ENCODE peak calls at places on chromosome 7, in nine cellular contexts. D is activated B cell treated with CpG ODN at 0.5 μM for 24 hours; C is heart left ventricle; Z is cardiac muscle cell; B is tibial artery; F is kidney; N is activated CD8-positive, alpha-beta T cell treated with anti-CD3 and anti-CD28 coated beads for 36 hours; G is lower lobe of right lung; S is tibial nerve. X is an unnamed sample.

GRCh38 chr7:19118896-19119301 is 1.5 kb upstream of the TWIST1 start:
- DNase-seq in D (no peak), C (no peak), Z (peak), B (no peak), F (no peak), N (no peak), G (no peak), S (no peak), X (no peak)

GRCh38 chr7:135745702-135746312 is 2.8 kb downstream of the FAM180A start:
- DNase-seq in D (no peak), C (peak), Z (no peak), B (peak), F (peak), N (no peak), G (no peak), S (peak), X (no peak)

GRCh38 chr7:142301923-142302550 is 44.2 kb upstream of the PRSS58 start:
- DNase-seq in D (no peak), C (no peak), Z (no peak), B (no peak), F (no peak), N (no peak), G (no peak), S (no peak), X (peak)

GRCh38 chr7:107815254-107815882 is 12.3 kb upstream of the SLC26A3 start:
- DNase-seq in D (no peak), C (no peak), Z (no peak), B (no peak), F (no peak), N (peak), G (no peak), S (no peak), X (no peak)

GRCh38 chr7:45697576-45698136 is 123.5 kb downstream of the ADCY1 start:
- DNase-seq in D (no peak), C (no peak), Z (no peak), B (no peak), F (no peak), N (no peak), G (no peak), S (no peak), X (no peak)

GRCh38 chr7:28572321-28573058 is 160.2 kb downstream of the CREB5 start:
- DNase-seq in D (no peak), C (no peak), Z (no peak), B (no peak), F (no peak), N (no peak), G (no peak), S (no peak), X (peak)

GRCh38 chr7:106010331-106010730 is 47.3 kb downstream of the CDHR3 start:
- DNase-seq in D (no peak), C (no peak), Z (no peak), B (no peak), F (no peak), N (no peak), G (no peak), S (no peak), X (no peak)

GRCh38 chr7:79507161-79507560 is 53.7 kb upstream of the MAGI2 start:
- DNase-seq in D (no peak), C (no peak), Z (no peak), B (no peak), F (no peak), N (no peak), G (no peak), S (no peak), X (no peak)

GRCh38 chr7:151342102-151342646 is 562 bp downstream of the NUB1 start:
- DNase-seq in D (no peak), C (no peak), Z (no peak), B (no peak), F (no peak), N (no peak), G (no peak), S (no peak), X (no peak)

GRCh38 chr7:81127991-81128390 is 209.1 kb upstream of the SEMA3C start:
- DNase-seq in D (no peak), C (no peak), Z (no peak), B (no peak), F (no peak), N (no peak), G (no peak), S (no peak), X (no peak)

GRCh38 chr7:90594791-90595317 is 1.3 kb upstream of the CDK14 start:
- DNase-seq in D (no peak), C (peak), Z (no peak), B (peak), F (no peak), N (no peak), G (no peak), S (peak), X (peak)

GRCh38 chr7:21251166-21251806 is 176.6 kb upstream of the SP4 start:
- DNase-seq in D (no peak), C (no peak), Z (no peak), B (no peak), F (no peak), N (no peak), G (no peak), S (no peak), X (peak)

GRCh38 chr7:12570529-12571461 is at the start of gene SCIN:
- DNase-seq in D (no peak), C (no peak), Z (peak), B (no peak), F (peak), N (peak), G (peak), S (peak), X (peak)

GRCh38 chr7:36283711-36284130 is 105.9 kb upstream of the ANLN start:
- DNase-seq in D (peak), C (peak), Z (no peak), B (peak), F (peak), N (peak), G (peak), S (no peak), X (no peak)

GRCh38 chr7:66634816-66635215 is 6.1 kb downstream of the KCTD7 start:
- DNase-seq in D (no peak), C (no peak), Z (no peak), B (no peak), F (no peak), N (no peak), G (no peak), S (no peak), X (no peak)

GRCh38 chr7:129072410-129073063 is 17.6 kb upstream of the TNPO3 start:
- DNase-seq in D (no peak), C (no peak), Z (no peak), B (no peak), F (no peak), N (peak), G (peak), S (no peak), X (no peak)

GRCh38 chr7:132392713-132393112 is 183.6 kb downstream of the PLXNA4 start:
- DNase-seq in D (no peak), C (no peak), Z (no peak), B (no peak), F (no peak), N (no peak), G (no peak), S (no peak), X (no peak)

GRCh38 chr7:83452256-83452655 is 196.7 kb downstream of the SEMA3E start:
- DNase-seq in D (no peak), C (no peak), Z (no peak), B (no peak), F (no peak), N (no peak), G (no peak), S (no peak), X (no peak)

GRCh38 chr7:83456413-83456812 is 192.5 kb downstream of the SEMA3E start:
- DNase-seq in D (no peak), C (no peak), Z (no peak), B (no peak), F (no peak), N (no peak), G (no peak), S (no peak), X (no peak)

DNA sequence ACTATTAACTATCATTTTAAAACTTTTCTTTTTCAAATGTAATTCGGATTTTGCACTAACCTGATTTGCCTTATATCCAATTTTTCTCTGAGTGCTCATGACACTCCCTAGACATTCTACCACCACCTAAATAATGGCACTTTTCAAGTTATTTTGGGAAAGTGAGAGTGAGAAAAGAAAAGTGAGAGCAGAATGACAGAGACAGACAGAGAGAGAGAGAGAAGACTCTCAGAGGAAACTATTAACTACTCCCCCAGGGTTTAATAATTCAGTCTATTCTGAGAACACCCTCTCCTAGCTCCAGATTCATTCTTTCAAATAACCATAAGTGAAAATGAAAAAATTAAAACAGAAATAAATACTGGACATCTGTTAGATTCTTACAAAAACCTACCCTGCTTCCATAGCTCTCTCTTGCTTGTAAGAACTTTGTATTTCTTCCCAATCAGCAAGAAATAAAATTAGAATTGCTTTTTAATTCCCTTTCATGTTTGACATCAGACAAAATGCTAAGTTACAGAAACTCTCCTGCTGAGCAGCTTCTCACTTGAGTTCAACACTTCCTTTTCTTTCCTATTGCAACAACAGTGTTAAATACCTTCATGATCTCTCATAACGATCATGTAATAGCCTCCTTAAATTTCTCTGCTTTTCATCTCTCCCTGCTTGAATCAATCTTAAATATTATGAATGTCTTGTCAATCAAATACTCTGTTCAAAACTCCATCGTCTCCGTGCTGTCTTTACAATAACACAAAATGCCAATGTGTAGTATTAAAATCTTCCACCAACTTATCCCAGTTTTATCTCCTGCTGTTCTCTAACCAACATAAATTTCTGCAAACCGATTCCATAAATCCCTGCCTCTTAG is 191.7 kb downstream of the SEMA3E start:
- DNase-seq in D (no peak), C (no peak), Z (no peak), B (no peak), F (no peak), N (no peak), G (no peak), S (no peak), X (no peak)
- TF ChIP-seq CTCF in D (no peak), C (no peak), Z (no peak), B (no peak), F (no peak), N (no peak), G (no peak), S (no peak), X (no peak)

DNA sequence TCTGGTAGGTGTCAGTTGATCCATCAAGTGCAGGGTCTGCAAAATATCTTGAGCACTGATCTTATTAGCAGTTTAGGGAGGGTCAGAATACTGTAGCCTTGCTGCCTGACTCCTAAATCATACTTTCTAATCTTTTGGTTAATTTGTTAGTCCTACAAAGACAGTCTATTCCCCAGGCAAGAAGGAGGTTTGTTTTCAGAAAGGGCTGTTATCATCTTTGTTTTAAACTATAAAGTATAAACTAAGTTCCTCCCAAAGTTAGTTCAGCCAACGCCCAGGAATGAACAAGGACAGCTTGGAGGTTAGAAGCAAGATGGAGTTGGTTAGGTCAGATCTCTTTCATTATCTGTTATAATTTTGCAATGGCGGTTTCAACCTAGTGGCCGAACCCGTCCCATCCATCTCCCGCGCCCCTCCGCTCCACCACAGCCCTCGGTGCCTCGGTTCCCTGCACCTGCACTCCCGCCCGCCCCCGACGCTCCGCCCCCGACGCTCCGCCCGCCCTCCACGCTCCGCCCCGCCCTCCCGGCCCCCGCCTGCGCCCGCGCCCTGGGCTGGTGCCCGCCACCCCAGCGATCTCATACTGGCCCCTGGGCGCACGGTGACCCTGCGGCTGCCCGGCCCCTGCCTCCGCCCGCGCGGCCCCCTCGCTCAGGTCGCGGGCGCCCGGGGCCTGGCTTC is at the start of gene ADCK2:
- DNase-seq in D (peak), C (peak), Z (peak), B (no peak), F (peak), N (peak), G (peak), S (no peak), X (peak)
- TF ChIP-seq CTCF in D (no peak), C (no peak), Z (no peak), B (no peak), F (no peak), N (no peak), G (no peak), S (no peak), X (no peak)

DNA sequence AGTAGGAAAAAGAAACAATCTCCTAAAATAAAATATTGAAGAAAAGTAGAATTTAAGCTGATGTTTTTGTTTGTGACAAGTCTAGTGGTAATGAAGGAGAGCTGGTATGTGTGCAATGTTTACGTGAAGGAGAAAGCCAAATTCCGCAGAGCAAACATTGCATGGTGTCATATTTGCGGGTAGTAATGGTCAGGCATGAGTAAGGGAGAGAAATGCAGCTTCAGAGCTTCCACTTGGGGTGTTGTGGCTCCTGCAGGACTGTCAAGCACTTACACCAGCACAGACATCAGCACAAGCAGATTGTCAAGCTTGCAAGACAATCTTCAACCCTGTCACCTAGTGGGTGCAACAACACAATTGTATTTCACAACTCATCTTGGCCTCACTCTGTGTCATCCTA is 136.5 kb upstream of the ETV1 start:
- DNase-seq in D (no peak), C (no peak), Z (no peak), B (no peak), F (no peak), N (no peak), G (no peak), S (no peak), X (no peak)
- TF ChIP-seq CTCF in D (no peak), C (no peak), Z (no peak), B (no peak), F (no peak), N (no peak), G (no peak), S (no peak), X (no peak)

GRCh38 chr7:140047197-140047596 is 15.6 kb downstream of the PARP12 start:
- DNase-seq in D (no peak), C (no peak), Z (no peak), B (no peak), F (no peak), N (no peak), G (no peak), S (no peak), X (no peak)
- TF ChIP-seq CTCF in D (no peak), C (no peak), Z (no peak), B (no peak), F (no peak), N (no peak), G (no peak), S (no peak), X (no peak)

GRCh38 chr7:42283553-42283952 is 46.5 kb upstream of the GLI3 start:
- DNase-seq in D (no peak), C (no peak), Z (no peak), B (no peak), F (no peak), N (no peak), G (no peak), S (no peak), X (no peak)

GRCh38 chr7:42289473-42289872 is 52.5 kb upstream of the GLI3 start:
- DNase-seq in D (no peak), C (no peak), Z (no peak), B (no peak), F (no peak), N (no peak), G (no peak), S (no peak), X (no peak)

GRCh38 chr7:42285383-42285824 is 48.4 kb upstream of the GLI3 start:
- DNase-seq in D (no peak), C (no peak), Z (no peak), B (no peak), F (no peak), N (no peak), G (no peak), S (no peak), X (no peak)
- TF ChIP-seq CTCF in D (no peak), C (no peak), Z (no peak), B (no peak), F (no peak), N (no peak), G (no peak), S (no peak), X (no peak)

GRCh38 chr7:84187087-84187805 is 7.3 kb downstream of the SEMA3A start:
- DNase-seq in D (no peak), C (no peak), Z (no peak), B (no peak), F (no peak), N (no peak), G (no peak), S (no peak), X (no peak)

GRCh38 chr7:84187813-84188212 is 6.8 kb downstream of the SEMA3A start:
- DNase-seq in D (no peak), C (no peak), Z (no peak), B (no peak), F (no peak), N (no peak), G (no peak), S (no peak), X (no peak)

GRCh38 chr7:84191261-84191660 is 3.3 kb downstream of the SEMA3A start:
- DNase-seq in D (no peak), C (no peak), Z (no peak), B (no peak), F (no peak), N (no peak), G (no peak), S (no peak), X (no peak)

GRCh38 chr7:84190016-84190705 is 4.4 kb downstream of the SEMA3A start:
- DNase-seq in D (no peak), C (no peak), Z (no peak), B (no peak), F (no peak), N (no peak), G (no peak), S (no peak), X (no peak)

DNA sequence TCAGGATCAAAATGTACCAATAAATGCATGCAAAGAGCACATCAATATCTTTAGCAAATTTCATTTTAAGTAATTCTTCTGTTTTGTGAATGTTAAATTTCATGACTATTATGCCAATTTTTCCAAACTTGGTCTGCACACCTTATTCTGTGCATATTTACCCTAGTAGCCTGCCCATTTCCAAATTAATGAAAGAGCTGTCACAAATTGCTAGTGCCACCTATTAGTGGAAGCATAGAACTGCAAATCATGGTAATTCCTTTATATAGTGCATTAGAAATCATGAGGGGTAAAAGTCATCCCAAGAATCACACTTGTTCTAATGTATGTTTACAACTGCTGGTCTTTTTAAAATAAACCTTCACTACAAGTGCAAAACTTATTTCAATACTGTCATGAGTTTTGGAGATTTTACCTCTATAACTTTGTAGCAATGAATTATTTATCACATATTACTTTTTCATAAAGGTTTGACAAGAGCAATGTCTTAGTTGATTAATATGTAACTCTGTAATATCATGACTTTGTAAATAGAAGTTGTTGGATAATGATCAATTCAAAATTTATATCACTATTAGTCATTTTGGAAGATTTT is 5.7 kb downstream of the SEMA3A start:
- DNase-seq in D (no peak), C (no peak), Z (no peak), B (no peak), F (no peak), N (no peak), G (no peak), S (no peak), X (no peak)
- TF ChIP-seq CTCF in D (no peak), C (peak), Z (peak), B (no peak), F (peak), N (peak), G (peak), S (no peak), X (no peak)

GRCh38 chr7:87886875-87887274 is 10.6 kb downstream of the DBF4 start:
- DNase-seq in D (no peak), C (no peak), Z (peak), B (no peak), F (no peak), N (no peak), G (no peak), S (no peak), X (no peak)
- TF ChIP-seq CTCF in D (no peak), C (peak), Z (peak), B (peak), F (peak), N (peak), G (peak), S (no peak), X (no peak)